ENCODE peak calls at places on chromosomes 2 and 18, in five cellular contexts. K is left ventricle myocardium inferior, Q is right lobe of liver, Y is breast epithelium, X is K562. P is an unnamed sample.
A peak's percentile ranks its signal among the peaks of the same experiment; 100 is the strongest.

GRCh38 chr2:238162516-238163441 is 4.0 kb downstream of the ERFE start:
- DNase-seq in K (peak; percentile 11), Q (no peak), Y (no peak), X (no peak), P (no peak)

GRCh38 chr18:70169747-70170146 is 35.7 kb downstream of the RTTN start:
- DNase-seq in K (no peak), Q (no peak), Y (no peak), X (no peak), P (no peak)

GRCh38 chr2:222448806-222449205 is 24.5 kb downstream of the SGPP2 start:
- DNase-seq in K (peak; percentile 22), Q (no peak), Y (no peak), X (no peak), P (peak; percentile 34)

GRCh38 chr2:10864888-10865551 is 46.7 kb upstream of the KCNF1 start:
- DNase-seq in K (no peak), Q (no peak), Y (no peak), X (no peak), P (no peak)

GRCh38 chr18:79404567-79404910 is 8.8 kb downstream of the NFATC1 start:
- DNase-seq in K (peak; percentile 15), Q (peak; percentile 19), Y (no peak), X (no peak), P (no peak)

GRCh38 chr2:28697602-28698149 is 54.0 kb upstream of the PPP1CB start:
- DNase-seq in K (no peak), Q (no peak), Y (no peak), X (no peak), P (no peak)

GRCh38 chr2:120654383-120655134 is 81.1 kb upstream of the GLI2 start:
- DNase-seq in K (peak; percentile 61), Q (no peak), Y (no peak), X (no peak), P (no peak)

GRCh38 chr2:229059331-229060033 is 211.6 kb downstream of the PID1 start:
- DNase-seq in K (no peak), Q (no peak), Y (no peak), X (no peak), P (no peak)

GRCh38 chr2:101396352-101396717 is 9.0 kb upstream of the CREG2 start:
- DNase-seq in K (no peak), Q (no peak), Y (no peak), X (no peak), P (peak; percentile 29)

GRCh38 chr2:190755796-190756415 is 107.0 kb downstream of the NAB1 start:
- DNase-seq in K (no peak), Q (no peak), Y (no peak), X (no peak), P (no peak)

GRCh38 chr18:370753-371615 is 103.1 kb upstream of the THOC1 start:
- DNase-seq in K (no peak), Q (no peak), Y (no peak), X (no peak), P (no peak)

GRCh38 chr2:236715077-236715476 is 145.5 kb downstream of the ACKR3 start:
- DNase-seq in K (no peak), Q (no peak), Y (no peak), X (no peak), P (no peak)

GRCh38 chr2:149466635-149467034 is 120.9 kb downstream of the MMADHC start:
- DNase-seq in K (no peak), Q (no peak), Y (no peak), X (no peak), P (no peak)

GRCh38 chr2:206230060-206230890 is 44.2 kb upstream of the ZDBF2 start:
- DNase-seq in K (no peak), Q (no peak), Y (peak; percentile 19), X (no peak), P (no peak)

GRCh38 chr18:55779711-55780590 is 192.0 kb upstream of the TCF4 start:
- DNase-seq in K (peak; percentile 44), Q (peak; percentile 36), Y (no peak), X (no peak), P (no peak)

GRCh38 chr2:159713691-159714585 is 1.6 kb downstream of the MARCHF7 start:
- DNase-seq in K (no peak), Q (no peak), Y (no peak), X (peak; percentile 34), P (no peak)

GRCh38 chr2:5560981-5561380 is 131.2 kb upstream of the SOX11 start:
- DNase-seq in K (no peak), Q (no peak), Y (no peak), X (no peak), P (peak; percentile 34)

GRCh38 chr2:25250331-25251031 is 82.1 kb upstream of the POMC start:
- DNase-seq in K (no peak), Q (no peak), Y (no peak), X (peak; percentile 68), P (no peak)

GRCh38 chr2:179593323-179593722 is 268.1 kb downstream of the ZNF385B start:
- DNase-seq in K (no peak), Q (no peak), Y (no peak), X (no peak), P (no peak)

GRCh38 chr2:180442860-180443644 is 436.0 kb upstream of the CWC22 start:
- DNase-seq in K (no peak), Q (no peak), Y (no peak), X (no peak), P (no peak)

GRCh38 chr2:11550901-11551568 is 17.2 kb downstream of the GREB1 start:
- DNase-seq in K (no peak), Q (no peak), Y (no peak), X (no peak), P (no peak)

GRCh38 chr2:188952901-188953300 is 21.3 kb upstream of the COL3A1 start:
- DNase-seq in K (no peak), Q (no peak), Y (no peak), X (no peak), P (no peak)

GRCh38 chr2:50987914-50988313 is 44.0 kb downstream of the NRXN1 start:
- DNase-seq in K (no peak), Q (no peak), Y (no peak), X (no peak), P (no peak)

GRCh38 chr2:216012133-216012829 is 1.1 kb downstream of the MREG start:
- DNase-seq in K (no peak), Q (no peak), Y (no peak), X (no peak), P (no peak)

GRCh38 chr2:95356821-95357700 is 45.4 kb upstream of the FAHD2A start:
- DNase-seq in K (no peak), Q (no peak), Y (no peak), X (no peak), P (peak; percentile 24)

GRCh38 chr18:48660346-48661228 is 121.8 kb downstream of the CTIF start:
- DNase-seq in K (no peak), Q (no peak), Y (no peak), X (no peak), P (no peak)

GRCh38 chr2:159497857-159498256 is 118.5 kb downstream of the BAZ2B start:
- DNase-seq in K (no peak), Q (no peak), Y (no peak), X (no peak), P (no peak)

GRCh38 chr18:75492897-75493296 is 65.4 kb upstream of the SMIM21 start:
- DNase-seq in K (no peak), Q (no peak), Y (no peak), X (no peak), P (no peak)

DNA sequence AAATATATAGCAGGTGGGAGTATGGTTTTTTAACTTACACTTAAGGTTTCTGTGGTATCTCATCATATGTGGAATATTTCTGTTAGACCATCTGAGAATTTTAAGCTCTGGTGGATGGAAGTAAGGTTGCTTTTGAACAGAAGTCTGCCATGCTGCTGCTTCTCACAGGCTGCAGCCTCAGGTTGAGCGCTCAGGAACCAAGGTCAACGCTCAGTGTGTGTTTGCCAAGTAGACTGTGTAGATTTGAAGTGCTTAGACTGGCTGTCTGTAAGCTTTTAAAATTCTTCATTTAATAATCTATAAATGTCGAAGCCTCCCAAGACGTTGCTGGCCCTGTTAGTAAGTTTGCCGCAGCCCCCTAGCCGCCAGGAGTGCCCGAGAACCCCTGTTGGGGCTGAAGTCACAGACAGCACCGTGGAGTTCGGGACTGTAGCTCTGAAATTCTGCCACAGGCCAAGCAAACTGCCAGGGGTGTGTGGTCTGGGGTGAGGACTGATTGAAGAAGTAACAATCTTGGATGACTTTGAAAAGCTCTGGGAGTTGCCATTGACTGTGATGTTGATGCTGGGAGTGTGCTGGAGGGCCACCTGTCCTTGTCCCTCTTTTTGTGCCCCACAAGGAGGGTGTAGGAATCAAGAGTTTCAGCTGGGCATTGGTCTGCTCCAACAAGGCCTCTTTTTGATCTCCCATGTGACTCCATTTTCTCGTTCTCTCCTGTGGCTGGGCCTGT is 26.9 kb downstream of the INPP4A start:
- DNase-seq in K (no peak), Q (no peak), Y (no peak), X (no peak), P (no peak)
- H3K4me1 ChIP-seq in K (peaks cover 52% of the 10 kb centered on the region), Q (no peaks in the 10 kb centered on the region), Y (peaks cover 4% of the 10 kb centered on the region), X (peaks cover 6% of the 10 kb centered on the region), P (peaks cover 10% of the 10 kb centered on the region)

DNA sequence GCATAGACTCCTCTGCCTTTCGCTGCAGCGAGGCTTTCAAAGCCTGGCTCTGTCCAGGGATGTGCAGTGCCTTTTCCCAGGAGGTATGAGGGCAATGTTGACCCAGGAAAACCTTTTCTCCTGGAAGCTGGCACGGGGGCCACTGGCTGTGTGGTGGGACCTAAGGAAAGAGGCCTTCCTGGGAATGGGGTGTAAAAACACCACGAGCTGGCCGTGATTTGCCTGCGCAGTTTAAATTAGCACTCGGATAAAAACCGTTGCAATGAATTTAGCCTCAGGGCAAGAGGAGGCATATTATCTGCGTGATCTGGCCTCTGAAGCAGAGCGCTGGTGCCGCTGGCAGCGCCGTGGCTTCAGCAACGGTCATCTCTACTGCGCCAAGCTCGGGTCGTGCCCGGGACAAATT is 3.0 kb downstream of the OSR1 start:
- DNase-seq in K (no peak), Q (no peak), Y (no peak), X (no peak), P (no peak)
- H3K4me3 ChIP-seq in K (peak overlapping the region; percentile 78), Q (no peak overlapping the region), Y (peak overlapping the region; percentile 71), X (no peak overlapping the region), P (no peak overlapping the region)

DNA sequence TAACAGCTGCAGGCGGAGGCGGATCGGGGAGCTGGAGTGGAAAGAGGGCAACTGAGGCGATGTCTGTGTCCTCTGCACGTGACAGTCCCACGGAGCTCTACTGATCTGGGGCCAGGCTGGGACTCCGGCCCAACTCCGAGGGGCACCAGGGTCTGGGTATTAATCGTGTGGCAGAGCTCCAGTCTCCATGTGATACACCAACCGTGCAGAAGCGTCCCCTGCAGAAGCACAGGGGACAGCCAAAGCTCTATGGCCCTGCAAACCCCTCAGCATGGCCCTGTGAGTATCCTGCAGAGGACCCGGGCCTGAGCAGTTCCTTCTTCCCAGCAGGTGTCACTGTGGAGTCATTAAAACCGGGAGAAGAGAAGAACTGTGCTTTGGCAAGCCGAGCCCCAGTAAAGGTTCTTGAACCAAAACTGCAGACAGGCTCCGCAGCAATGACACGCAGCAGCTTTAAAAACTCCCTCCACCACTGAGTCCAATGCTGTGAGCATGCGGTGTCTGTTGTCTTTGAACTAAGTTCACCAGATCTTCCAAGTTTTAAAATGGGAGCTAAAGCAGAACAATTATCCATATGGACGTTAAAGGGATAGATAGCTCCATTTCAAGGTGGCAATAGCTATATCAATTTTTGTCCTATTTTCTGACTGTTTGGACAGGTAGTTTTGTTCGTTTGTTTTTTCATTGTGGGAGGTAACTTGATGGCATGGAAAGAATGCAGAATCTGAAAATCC is 79.4 kb downstream of the TMEM182 start:
- DNase-seq in K (peak; percentile 18), Q (peak; percentile 28), Y (no peak), X (peak; percentile 35), P (peak; percentile 37)
- TF ChIP-seq CTCF in K (peak; percentile 64), Q (peak; percentile 44), Y (no peak), X (peak; percentile 58), P (no peak)

DNA sequence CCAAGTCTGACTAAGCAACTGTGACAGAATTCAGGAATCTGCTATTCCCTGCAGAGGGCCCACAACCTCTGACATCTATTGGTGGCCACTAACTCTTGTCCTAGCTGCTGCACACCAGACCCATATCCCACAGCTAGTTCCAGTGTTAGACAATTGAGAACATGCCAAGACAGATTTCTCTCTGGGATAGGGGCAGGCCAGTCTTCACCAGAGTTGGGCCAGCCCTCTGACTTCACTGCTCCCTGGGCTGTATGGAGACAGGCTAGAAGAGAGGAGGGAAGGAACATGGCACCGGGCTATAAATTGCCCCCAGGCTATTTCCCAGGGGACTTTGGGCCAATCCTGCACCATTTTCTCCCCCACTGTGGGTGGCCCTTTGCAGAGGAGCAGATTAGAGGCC is 32.7 kb upstream of the CYP26B1 start:
- DNase-seq in K (no peak), Q (no peak), Y (no peak), X (no peak), P (no peak)
- H3K4me1 ChIP-seq in K (peaks cover 26% of the 10 kb centered on the region), Q (no peaks in the 10 kb centered on the region), Y (no peaks in the 10 kb centered on the region), X (no peaks in the 10 kb centered on the region), P (no peaks in the 10 kb centered on the region)

P was measured in adrenal gland.